ENCODE peak calls at places on chromosomes 2 and 18, in six cellular contexts. S, R, K, A, H and O are unnamed samples.

GRCh38 chr2:59025157-59025757 is 784.1 kb upstream of the FANCL start:
- DNase-seq in S (no peak), R (peak; percentile 42), K (peak; percentile 32), A (peak; percentile 88), H (no peak), O (no peak)

GRCh38 chr18:59127047-59127446 is 12.6 kb upstream of the SEC11C start:
- DNase-seq in S (no peak), R (no peak), K (no peak), A (peak; percentile 60), H (no peak), O (no peak)

GRCh38 chr18:812123-812672 is at the start of gene YES1:
- DNase-seq in S (peak; percentile 81), R (peak; percentile 86), K (peak; percentile 86), A (peak; percentile 94), H (peak; percentile 89), O (peak; percentile 73)

GRCh38 chr2:43169091-43169936 is 57.1 kb downstream of the ZFP36L2 start:
- DNase-seq in S (no peak), R (no peak), K (no peak), A (peak; percentile 51), H (no peak), O (no peak)

GRCh38 chr2:40680547-40680946 is 228.7 kb upstream of the SLC8A1 start:
- DNase-seq in S (no peak), R (peak; percentile 47), K (no peak), A (no peak), H (no peak), O (no peak)

GRCh38 chr18:59229191-59229590 is 9.2 kb downstream of the GRP start:
- DNase-seq in S (no peak), R (peak; percentile 45), K (no peak), A (no peak), H (no peak), O (no peak)

GRCh38 chr2:11647834-11648600 is 22.0 kb downstream of the NTSR2 start:
- DNase-seq in S (no peak), R (peak; percentile 30), K (no peak), A (peak; percentile 67), H (no peak), O (no peak)

GRCh38 chr2:182406221-182406620 is 20.6 kb downstream of the PDE1A start:
- DNase-seq in S (no peak), R (peak; percentile 69), K (no peak), A (no peak), H (no peak), O (no peak)

GRCh38 chr18:55237665-55238064 is 278.4 kb upstream of the CCDC68 start:
- DNase-seq in S (no peak), R (no peak), K (no peak), A (no peak), H (no peak), O (no peak)

GRCh38 chr2:19664651-19665050 is 237.1 kb downstream of the TTC32 start:
- DNase-seq in S (no peak), R (peak; percentile 40), K (no peak), A (peak; percentile 20), H (no peak), O (no peak)

GRCh38 chr2:55438391-55439100 is 18.9 kb upstream of the CCDC88A start:
- DNase-seq in S (no peak), R (no peak), K (no peak), A (no peak), H (no peak), O (no peak)

GRCh38 chr2:233810385-233810784 is 32.3 kb downstream of the MROH2A start:
- DNase-seq in S (no peak), R (no peak), K (no peak), A (peak; percentile 17), H (no peak), O (no peak)

GRCh38 chr2:159891917-159892691 is 94.1 kb upstream of the CD302 start:
- DNase-seq in S (no peak), R (peak; percentile 84), K (no peak), A (no peak), H (no peak), O (no peak)

GRCh38 chr2:160294339-160294803 is 94.3 kb upstream of the ITGB6 start:
- DNase-seq in S (no peak), R (peak; percentile 90), K (no peak), A (no peak), H (peak; percentile 68), O (no peak)

GRCh38 chr2:151830966-151831365 is 2.7 kb upstream of the ARL5A start:
- DNase-seq in S (no peak), R (no peak), K (no peak), A (no peak), H (no peak), O (no peak)

GRCh38 chr2:151826737-151827157 is 1.5 kb downstream of the ARL5A start:
- DNase-seq in S (no peak), R (peak; percentile 34), K (no peak), A (no peak), H (no peak), O (no peak)

GRCh38 chr2:151827564-151828142 is 568 bp downstream of the ARL5A start:
- DNase-seq in S (no peak), R (peak; percentile 56), K (peak; percentile 14), A (peak; percentile 68), H (no peak), O (peak; percentile 6)

GRCh38 chr2:151828143-151828889 is at the start of gene ARL5A:
- DNase-seq in S (peak; percentile 95), R (peak; percentile 97), K (peak; percentile 96), A (peak; percentile 98), H (peak; percentile 98), O (peak; percentile 90)

GRCh38 chr2:151828890-151829324 is 686 bp upstream of the ARL5A start:
- DNase-seq in S (no peak), R (no peak), K (no peak), A (no peak), H (no peak), O (no peak)
- H3K4me1 ChIP-seq in S (peaks cover 39% of the 10 kb centered on the region), R (peaks cover 14% of the 10 kb centered on the region), K (peaks cover 9% of the 10 kb centered on the region), A (peaks cover 6% of the 10 kb centered on the region), H (peaks cover 38% of the 10 kb centered on the region), O (peaks cover 14% of the 10 kb centered on the region)

GRCh38 chr2:232487385-232488096 is at the start of gene ECEL1:
- DNase-seq in S (no peak), R (no peak), K (no peak), A (peak; percentile 82), H (peak; percentile 44), O (no peak)
- H3K4me3 ChIP-seq in S (no peak within 1 kb of the TSS), R (no peak within 1 kb of the TSS), K (peak within 1 kb of the TSS; percentile 78), A (no peak within 1 kb of the TSS), H (peak within 1 kb of the TSS; percentile 47), O (no peak within 1 kb of the TSS)

DNA sequence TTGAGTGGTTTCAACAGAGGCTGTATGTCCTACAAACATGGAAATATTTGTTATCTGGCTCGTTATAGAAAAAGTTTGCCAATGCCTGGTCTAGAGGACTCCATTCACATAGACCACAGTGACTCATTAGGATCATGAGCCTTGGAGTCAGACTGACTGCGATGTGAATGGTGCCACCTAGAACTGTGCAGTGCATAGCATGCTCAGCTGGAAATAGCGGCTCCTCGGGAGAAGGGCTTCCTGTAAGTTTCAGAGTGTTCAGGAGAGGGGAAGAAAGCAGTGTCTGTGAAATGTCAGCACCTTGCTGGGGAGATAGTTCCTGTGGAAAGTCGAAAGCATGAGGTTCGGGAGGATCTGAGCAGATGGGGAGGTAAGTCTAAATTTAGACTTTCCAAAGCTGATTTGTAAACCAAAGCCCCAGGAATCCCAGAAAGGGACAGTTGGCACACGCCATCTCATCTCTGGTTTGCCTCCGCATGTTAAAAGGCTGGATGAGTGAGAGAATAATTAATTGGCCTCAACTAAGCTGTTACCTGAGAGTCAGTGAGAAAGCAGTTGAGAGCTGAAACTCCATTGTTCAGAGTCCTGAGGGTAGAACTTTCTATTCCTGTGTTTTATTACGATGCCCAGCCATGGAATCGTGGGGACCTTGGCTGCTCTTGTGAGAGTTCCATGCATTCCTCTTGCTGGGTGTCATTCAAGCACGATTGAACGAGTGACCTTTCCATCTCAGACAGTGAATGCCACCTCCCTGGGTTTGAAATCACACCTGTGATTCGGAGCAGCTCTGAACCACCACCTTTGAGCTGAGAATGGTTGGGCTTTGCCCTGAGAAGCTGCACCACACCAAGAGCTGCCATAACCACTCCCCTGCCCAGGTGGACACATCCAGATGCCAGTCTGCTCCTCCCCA is 99.5 kb downstream of the MAPK4 start:
- DNase-seq in S (no peak), R (peak; percentile 57), K (no peak), A (peak; percentile 53), H (no peak), O (no peak)
- H3K27ac ChIP-seq in S (no peak overlapping the region), R (no peak overlapping the region), K (no peak overlapping the region), A (no peak overlapping the region), H (peak overlapping the region; percentile 79), O (no peak overlapping the region)

DNA sequence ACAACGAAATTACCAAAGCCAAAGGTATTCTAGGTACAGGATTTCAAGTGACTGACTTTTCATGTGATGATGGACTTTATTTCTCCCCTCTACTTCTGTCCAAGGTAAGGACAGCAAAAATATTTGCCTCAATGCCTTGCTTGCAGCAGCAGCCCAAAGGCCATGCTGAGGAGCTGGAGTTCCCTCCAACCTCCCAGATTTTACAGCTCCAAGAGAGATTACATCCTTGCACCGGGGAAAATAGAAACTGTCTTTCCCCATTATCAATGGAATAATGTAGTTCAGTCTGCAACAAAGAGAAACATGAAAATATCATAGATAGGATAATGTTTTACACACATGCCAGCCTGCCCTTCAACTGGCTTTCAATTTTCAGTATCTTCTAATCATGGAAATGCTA is 13.5 kb downstream of the HSPD1 start:
- DNase-seq in S (no peak), R (no peak), K (no peak), A (no peak), H (no peak), O (no peak)
- H3K4me1 ChIP-seq in S (no peaks in the 10 kb centered on the region), R (no peaks in the 10 kb centered on the region), K (no peaks in the 10 kb centered on the region), A (no peaks in the 10 kb centered on the region), H (no peaks in the 10 kb centered on the region), O (no peaks in the 10 kb centered on the region)

GRCh38 chr2:20675701-20676352 is 8.9 kb downstream of the GDF7 start:
- DNase-seq in S (no peak), R (peak; percentile 47), K (no peak), A (peak; percentile 83), H (no peak), O (no peak)
- H3K4me3 ChIP-seq in S (no peak overlapping the region), R (no peak overlapping the region), K (no peak overlapping the region), A (no peak overlapping the region), H (no peak overlapping the region), O (no peak overlapping the region)